ENCODE peak calls at places on chromosomes 12 and 14, in five cellular contexts. One of them, this sample, is unnamed.

GRCh38 chr12:2299207-2299606 is 246.4 kb downstream of the CACNA1C start:
- DNase-seq in endothelial cell: no peak
- DNase-seq in stimulated activated CD4-positive, alpha-beta T cell treated with anti-CD3 and anti-CD28 coated beads, Interleukin-2, amount 100 ng/mL, for 24 hours: peak; percentile 11
- DNase-seq in activated CD8-positive, alpha-beta memory T cell treated with anti-CD3 and anti-CD28 coated beads for 24 hours: no peak
- DNase-seq in naive thymus-derived CD8-positive, alpha-beta T cell: no peak
- DNase-seq in this sample: no peak

GRCh38 chr14:53193193-53193592 is 40.1 kb upstream of the DDHD1 start:
- DNase-seq in activated CD8-positive, alpha-beta memory T cell treated with anti-CD3 and anti-CD28 coated beads for 24 hours: no peak
- DNase-seq in endothelial cell: no peak
- DNase-seq in naive thymus-derived CD8-positive, alpha-beta T cell: no peak
- DNase-seq in stimulated activated CD4-positive, alpha-beta T cell treated with anti-CD3 and anti-CD28 coated beads, Interleukin-2, amount 100 ng/mL, for 24 hours: no peak
- DNase-seq in this sample: no peak

GRCh38 chr14:102774391-102775153 is 2.7 kb upstream of the TRAF3 start:
- DNase-seq in stimulated activated CD4-positive, alpha-beta T cell treated with anti-CD3 and anti-CD28 coated beads, Interleukin-2, amount 100 ng/mL, for 24 hours: peak; percentile 49
- DNase-seq in endothelial cell: peak; percentile 48
- DNase-seq in naive thymus-derived CD8-positive, alpha-beta T cell: peak; percentile 71
- DNase-seq in activated CD8-positive, alpha-beta memory T cell treated with anti-CD3 and anti-CD28 coated beads for 24 hours: peak; percentile 75
- DNase-seq in this sample: peak; percentile 83

GRCh38 chr12:104285740-104286537 is 17.6 kb upstream of the EID3 start:
- DNase-seq in endothelial cell: no peak
- DNase-seq in naive thymus-derived CD8-positive, alpha-beta T cell: no peak
- DNase-seq in activated CD8-positive, alpha-beta memory T cell treated with anti-CD3 and anti-CD28 coated beads for 24 hours: peak; percentile 57
- DNase-seq in stimulated activated CD4-positive, alpha-beta T cell treated with anti-CD3 and anti-CD28 coated beads, Interleukin-2, amount 100 ng/mL, for 24 hours: no peak
- DNase-seq in this sample: no peak

GRCh38 chr12:1933342-1933992 is 15.0 kb upstream of the CACNA2D4 start:
- DNase-seq in naive thymus-derived CD8-positive, alpha-beta T cell: no peak
- DNase-seq in stimulated activated CD4-positive, alpha-beta T cell treated with anti-CD3 and anti-CD28 coated beads, Interleukin-2, amount 100 ng/mL, for 24 hours: no peak
- DNase-seq in activated CD8-positive, alpha-beta memory T cell treated with anti-CD3 and anti-CD28 coated beads for 24 hours: peak; percentile 44
- DNase-seq in endothelial cell: no peak
- DNase-seq in this sample: no peak

GRCh38 chr14:21521526-21521925 is 4.6 kb downstream of the SALL2 start:
- DNase-seq in naive thymus-derived CD8-positive, alpha-beta T cell: no peak
- DNase-seq in activated CD8-positive, alpha-beta memory T cell treated with anti-CD3 and anti-CD28 coated beads for 24 hours: no peak
- DNase-seq in endothelial cell: no peak
- DNase-seq in stimulated activated CD4-positive, alpha-beta T cell treated with anti-CD3 and anti-CD28 coated beads, Interleukin-2, amount 100 ng/mL, for 24 hours: no peak
- DNase-seq in this sample: no peak

GRCh38 chr12:20436367-20436766 is 68.0 kb downstream of the PDE3A start:
- DNase-seq in activated CD8-positive, alpha-beta memory T cell treated with anti-CD3 and anti-CD28 coated beads for 24 hours: no peak
- DNase-seq in stimulated activated CD4-positive, alpha-beta T cell treated with anti-CD3 and anti-CD28 coated beads, Interleukin-2, amount 100 ng/mL, for 24 hours: no peak
- DNase-seq in naive thymus-derived CD8-positive, alpha-beta T cell: no peak
- DNase-seq in endothelial cell: no peak
- DNase-seq in this sample: no peak

GRCh38 chr12:46603776-46604456 is 221.9 kb downstream of the SLC38A4 start:
- DNase-seq in endothelial cell: no peak
- DNase-seq in stimulated activated CD4-positive, alpha-beta T cell treated with anti-CD3 and anti-CD28 coated beads, Interleukin-2, amount 100 ng/mL, for 24 hours: no peak
- DNase-seq in activated CD8-positive, alpha-beta memory T cell treated with anti-CD3 and anti-CD28 coated beads for 24 hours: no peak
- DNase-seq in naive thymus-derived CD8-positive, alpha-beta T cell: no peak
- DNase-seq in this sample: no peak

GRCh38 chr14:54981698-54982097 is 45.2 kb downstream of the WDHD1 start:
- DNase-seq in stimulated activated CD4-positive, alpha-beta T cell treated with anti-CD3 and anti-CD28 coated beads, Interleukin-2, amount 100 ng/mL, for 24 hours: no peak
- DNase-seq in naive thymus-derived CD8-positive, alpha-beta T cell: no peak
- DNase-seq in activated CD8-positive, alpha-beta memory T cell treated with anti-CD3 and anti-CD28 coated beads for 24 hours: no peak
- DNase-seq in endothelial cell: no peak
- DNase-seq in this sample: no peak

GRCh38 chr14:68278568-68279436 is 459.2 kb downstream of the RAD51B start:
- DNase-seq in naive thymus-derived CD8-positive, alpha-beta T cell: no peak
- DNase-seq in activated CD8-positive, alpha-beta memory T cell treated with anti-CD3 and anti-CD28 coated beads for 24 hours: no peak
- DNase-seq in stimulated activated CD4-positive, alpha-beta T cell treated with anti-CD3 and anti-CD28 coated beads, Interleukin-2, amount 100 ng/mL, for 24 hours: no peak
- DNase-seq in endothelial cell: no peak
- DNase-seq in this sample: no peak

GRCh38 chr12:105338954-105339353 is 8.5 kb downstream of the C12orf75 start:
- DNase-seq in endothelial cell: no peak
- DNase-seq in stimulated activated CD4-positive, alpha-beta T cell treated with anti-CD3 and anti-CD28 coated beads, Interleukin-2, amount 100 ng/mL, for 24 hours: no peak
- DNase-seq in activated CD8-positive, alpha-beta memory T cell treated with anti-CD3 and anti-CD28 coated beads for 24 hours: no peak
- DNase-seq in naive thymus-derived CD8-positive, alpha-beta T cell: no peak
- DNase-seq in this sample: no peak

GRCh38 chr14:74444866-74445265 is 18.9 kb upstream of the SYNDIG1L start:
- DNase-seq in naive thymus-derived CD8-positive, alpha-beta T cell: no peak
- DNase-seq in endothelial cell: no peak
- DNase-seq in stimulated activated CD4-positive, alpha-beta T cell treated with anti-CD3 and anti-CD28 coated beads, Interleukin-2, amount 100 ng/mL, for 24 hours: no peak
- DNase-seq in activated CD8-positive, alpha-beta memory T cell treated with anti-CD3 and anti-CD28 coated beads for 24 hours: peak; percentile 1
- DNase-seq in this sample: no peak

GRCh38 chr14:96362071-96362964 is 823 bp downstream of the ATG2B start:
- DNase-seq in activated CD8-positive, alpha-beta memory T cell treated with anti-CD3 and anti-CD28 coated beads for 24 hours: peak; percentile 65
- DNase-seq in stimulated activated CD4-positive, alpha-beta T cell treated with anti-CD3 and anti-CD28 coated beads, Interleukin-2, amount 100 ng/mL, for 24 hours: peak; percentile 35
- DNase-seq in endothelial cell: no peak
- DNase-seq in naive thymus-derived CD8-positive, alpha-beta T cell: peak; percentile 35
- DNase-seq in this sample: peak; percentile 38

GRCh38 chr14:81710232-81710845 is 176.7 kb upstream of the SEL1L start:
- DNase-seq in activated CD8-positive, alpha-beta memory T cell treated with anti-CD3 and anti-CD28 coated beads for 24 hours: no peak
- DNase-seq in stimulated activated CD4-positive, alpha-beta T cell treated with anti-CD3 and anti-CD28 coated beads, Interleukin-2, amount 100 ng/mL, for 24 hours: no peak
- DNase-seq in endothelial cell: peak; percentile 33
- DNase-seq in naive thymus-derived CD8-positive, alpha-beta T cell: no peak
- DNase-seq in this sample: no peak

GRCh38 chr12:63420206-63420644 is 248.1 kb downstream of the DPY19L2 start:
- DNase-seq in stimulated activated CD4-positive, alpha-beta T cell treated with anti-CD3 and anti-CD28 coated beads, Interleukin-2, amount 100 ng/mL, for 24 hours: peak; percentile 45
- DNase-seq in activated CD8-positive, alpha-beta memory T cell treated with anti-CD3 and anti-CD28 coated beads for 24 hours: peak; percentile 61
- DNase-seq in naive thymus-derived CD8-positive, alpha-beta T cell: no peak
- DNase-seq in endothelial cell: peak; percentile 72
- DNase-seq in this sample: no peak

GRCh38 chr14:20614038-20614840 is 23.1 kb upstream of the RNASE12 start:
- DNase-seq in endothelial cell: peak; percentile 26
- DNase-seq in stimulated activated CD4-positive, alpha-beta T cell treated with anti-CD3 and anti-CD28 coated beads, Interleukin-2, amount 100 ng/mL, for 24 hours: peak; percentile 28
- DNase-seq in naive thymus-derived CD8-positive, alpha-beta T cell: no peak
- DNase-seq in activated CD8-positive, alpha-beta memory T cell treated with anti-CD3 and anti-CD28 coated beads for 24 hours: no peak
- DNase-seq in this sample: no peak

GRCh38 chr12:47686645-47687240 is 19.1 kb downstream of the RPAP3 start:
- DNase-seq in endothelial cell: peak; percentile 30
- DNase-seq in stimulated activated CD4-positive, alpha-beta T cell treated with anti-CD3 and anti-CD28 coated beads, Interleukin-2, amount 100 ng/mL, for 24 hours: no peak
- DNase-seq in naive thymus-derived CD8-positive, alpha-beta T cell: no peak
- DNase-seq in activated CD8-positive, alpha-beta memory T cell treated with anti-CD3 and anti-CD28 coated beads for 24 hours: no peak
- DNase-seq in this sample: peak; percentile 21

GRCh38 chr14:34853041-34853440 is 22.1 kb downstream of the BAZ1A start:
- DNase-seq in stimulated activated CD4-positive, alpha-beta T cell treated with anti-CD3 and anti-CD28 coated beads, Interleukin-2, amount 100 ng/mL, for 24 hours: no peak
- DNase-seq in endothelial cell: no peak
- DNase-seq in naive thymus-derived CD8-positive, alpha-beta T cell: no peak
- DNase-seq in activated CD8-positive, alpha-beta memory T cell treated with anti-CD3 and anti-CD28 coated beads for 24 hours: no peak
- DNase-seq in this sample: no peak

GRCh38 chr12:39586811-39587210 is 32.8 kb downstream of the ABCD2 start:
- DNase-seq in endothelial cell: no peak
- DNase-seq in naive thymus-derived CD8-positive, alpha-beta T cell: no peak
- DNase-seq in activated CD8-positive, alpha-beta memory T cell treated with anti-CD3 and anti-CD28 coated beads for 24 hours: no peak
- DNase-seq in stimulated activated CD4-positive, alpha-beta T cell treated with anti-CD3 and anti-CD28 coated beads, Interleukin-2, amount 100 ng/mL, for 24 hours: no peak
- DNase-seq in this sample: peak; percentile 6

GRCh38 chr12:54390668-54391551 is 6.4 kb upstream of the ZNF385A start:
- DNase-seq in endothelial cell: peak; percentile 71
- DNase-seq in naive thymus-derived CD8-positive, alpha-beta T cell: peak; percentile 65
- DNase-seq in activated CD8-positive, alpha-beta memory T cell treated with anti-CD3 and anti-CD28 coated beads for 24 hours: peak; percentile 85
- DNase-seq in stimulated activated CD4-positive, alpha-beta T cell treated with anti-CD3 and anti-CD28 coated beads, Interleukin-2, amount 100 ng/mL, for 24 hours: peak; percentile 75
- DNase-seq in this sample: peak; percentile 48

GRCh38 chr12:56590237-56590830 is 39.8 kb downstream of the BAZ2A start:
- DNase-seq in endothelial cell: no peak
- DNase-seq in stimulated activated CD4-positive, alpha-beta T cell treated with anti-CD3 and anti-CD28 coated beads, Interleukin-2, amount 100 ng/mL, for 24 hours: no peak
- DNase-seq in activated CD8-positive, alpha-beta memory T cell treated with anti-CD3 and anti-CD28 coated beads for 24 hours: no peak
- DNase-seq in naive thymus-derived CD8-positive, alpha-beta T cell: no peak
- DNase-seq in this sample: no peak

GRCh38 chr12:6942331-6942665 is 1.3 kb upstream of the RNU7-1 start:
- DNase-seq in stimulated activated CD4-positive, alpha-beta T cell treated with anti-CD3 and anti-CD28 coated beads, Interleukin-2, amount 100 ng/mL, for 24 hours: no peak
- DNase-seq in activated CD8-positive, alpha-beta memory T cell treated with anti-CD3 and anti-CD28 coated beads for 24 hours: no peak
- DNase-seq in endothelial cell: no peak
- DNase-seq in naive thymus-derived CD8-positive, alpha-beta T cell: no peak
- DNase-seq in this sample: no peak

GRCh38 chr12:74794522-74794921 is 256.9 kb downstream of the ATXN7L3B start:
- DNase-seq in endothelial cell: no peak
- DNase-seq in activated CD8-positive, alpha-beta memory T cell treated with anti-CD3 and anti-CD28 coated beads for 24 hours: no peak
- DNase-seq in stimulated activated CD4-positive, alpha-beta T cell treated with anti-CD3 and anti-CD28 coated beads, Interleukin-2, amount 100 ng/mL, for 24 hours: no peak
- DNase-seq in naive thymus-derived CD8-positive, alpha-beta T cell: no peak
- DNase-seq in this sample: no peak

GRCh38 chr14:93347850-93348249 is 868 bp downstream of the COX8C start:
- DNase-seq in activated CD8-positive, alpha-beta memory T cell treated with anti-CD3 and anti-CD28 coated beads for 24 hours: no peak
- DNase-seq in naive thymus-derived CD8-positive, alpha-beta T cell: no peak
- DNase-seq in stimulated activated CD4-positive, alpha-beta T cell treated with anti-CD3 and anti-CD28 coated beads, Interleukin-2, amount 100 ng/mL, for 24 hours: no peak
- DNase-seq in endothelial cell: no peak
- DNase-seq in this sample: no peak